ENCODE peak calls at places on chromosome 6, in six cellular contexts. O, D, S, W, X and H are unnamed samples.

GRCh38 chr6:8275667-8276066 is 159.7 kb downstream of the SLC35B3 start:
- DNase-seq in O (no peak), D (no peak), S (no peak), W (no peak), X (no peak), H (no peak)

GRCh38 chr6:45895569-45895968 is 120.1 kb downstream of the CLIC5 start:
- DNase-seq in O (no peak), D (no peak), S (no peak), W (no peak), X (no peak), H (no peak)

GRCh38 chr6:164911151-164911550 is 398.3 kb downstream of the C6orf118 start:
- DNase-seq in O (no peak), D (no peak), S (no peak), W (no peak), X (no peak), H (no peak)

GRCh38 chr6:110474500-110474899 is 1.9 kb downstream of the SLC22A16 start:
- DNase-seq in O (no peak), D (no peak), S (no peak), W (no peak), X (no peak), H (no peak)

GRCh38 chr6:150684161-150684560 is 84.5 kb downstream of the PLEKHG1 start:
- DNase-seq in O (no peak), D (no peak), S (no peak), W (no peak), X (no peak), H (no peak)

GRCh38 chr6:18142591-18142861 is 12.4 kb downstream of the TPMT start:
- DNase-seq in O (no peak), D (no peak), S (no peak), W (no peak), X (no peak), H (no peak)

GRCh38 chr6:112029045-112029822 is 24.7 kb upstream of the CCN6 start:
- DNase-seq in O (peak), D (no peak), S (peak), W (no peak), X (peak), H (no peak)

GRCh38 chr6:97459986-97460385 is 177.0 kb upstream of the MMS22L start:
- DNase-seq in O (no peak), D (peak), S (no peak), W (no peak), X (no peak), H (no peak)

GRCh38 chr6:7784706-7785105 is 58.8 kb downstream of the BMP6 start:
- DNase-seq in O (no peak), D (no peak), S (no peak), W (no peak), X (no peak), H (no peak)

GRCh38 chr6:90898763-90899162 is 311.9 kb upstream of the MAP3K7 start:
- DNase-seq in O (no peak), D (no peak), S (no peak), W (no peak), X (no peak), H (no peak)

GRCh38 chr6:167306401-167306998 is 15.4 kb downstream of the UNC93A start:
- DNase-seq in O (no peak), D (peak), S (no peak), W (no peak), X (no peak), H (no peak)

GRCh38 chr6:155481215-155481614 is 25.6 kb upstream of the NOX3 start:
- DNase-seq in O (peak), D (no peak), S (no peak), W (no peak), X (no peak), H (no peak)

GRCh38 chr6:125183391-125183790 is 29.8 kb downstream of the TPD52L1 start:
- DNase-seq in O (no peak), D (no peak), S (no peak), W (no peak), X (no peak), H (no peak)

GRCh38 chr6:125528614-125529013 is 220.8 kb upstream of the HEY2 start:
- DNase-seq in O (no peak), D (no peak), S (no peak), W (no peak), X (no peak), H (no peak)